ENCODE peak calls at places on chromosomes 12 and 14, in seven cellular contexts. F is left ventricle myocardium inferior, W is Peyer's patch, R is transverse colon, Y is OCI-LY7, I is astrocyte, S is upper lobe of right lung. Z is an unnamed sample. For H3K4me1, the result is how much of the 10 kb centered on the place peaks cover.

GRCh38 chr12:26798013-26798412 is 35.0 kb downstream of the ITPR2 start:
- DNase-seq in F (no peak), W (no peak), R (no peak), Y (peak), I (peak), S (no peak), Z (no peak)

GRCh38 chr12:10936495-10936894 is 2.6 kb downstream of the TAS2R14 start:
- DNase-seq in F (no peak), W (no peak), R (no peak), Y (no peak), I (no peak), S (no peak), Z (no peak)

GRCh38 chr12:12546314-12546772 is 16.3 kb downstream of the DUSP16 start:
- DNase-seq in F (no peak), W (no peak), R (no peak), Y (no peak), I (no peak), S (no peak), Z (no peak)

GRCh38 chr12:132566551-132567131 is 43.7 kb downstream of the LRCOL1 start:
- DNase-seq in F (no peak), W (no peak), R (no peak), Y (no peak), I (no peak), S (no peak), Z (no peak)

GRCh38 chr12:77120156-77120555 is 54.8 kb upstream of the E2F7 start:
- DNase-seq in F (no peak), W (no peak), R (no peak), Y (no peak), I (peak), S (no peak), Z (no peak)

GRCh38 chr14:55398679-55399078 is 13.0 kb downstream of the ATG14 start:
- DNase-seq in F (no peak), W (no peak), R (no peak), Y (no peak), I (peak), S (no peak), Z (no peak)

GRCh38 chr14:73634333-73634833 is 10.4 kb upstream of the DNAL1 start:
- DNase-seq in F (peak), W (peak), R (peak), Y (no peak), I (no peak), S (no peak), Z (peak)

GRCh38 chr12:1591029-1591428 is 3.4 kb downstream of the FBXL14 start:
- DNase-seq in F (no peak), W (no peak), R (peak), Y (peak), I (no peak), S (no peak), Z (peak)

GRCh38 chr12:6827982-6828670 is at the start of gene P3H3:
- DNase-seq in F (peak), W (peak), R (no peak), Y (peak), I (peak), S (no peak), Z (no peak)

GRCh38 chr12:76696186-76696585 is 67.7 kb upstream of the ZDHHC17 start:
- DNase-seq in F (no peak), W (no peak), R (no peak), Y (no peak), I (no peak), S (no peak), Z (no peak)

GRCh38 chr12:43776498-43776897 is 17.7 kb downstream of the IRAK4 start:
- DNase-seq in F (no peak), W (no peak), R (no peak), Y (peak), I (no peak), S (no peak), Z (peak)

GRCh38 chr12:12439636-12440035 is 82.8 kb downstream of the BORCS5 start:
- DNase-seq in F (no peak), W (no peak), R (no peak), Y (no peak), I (peak), S (no peak), Z (no peak)

GRCh38 chr12:4556730-4557519 is 5.1 kb upstream of the DYRK4 start:
- DNase-seq in F (no peak), W (no peak), R (no peak), Y (no peak), I (no peak), S (no peak), Z (no peak)

GRCh38 chr12:1838994-1839365 is 18.6 kb downstream of the LRTM2 start:
- DNase-seq in F (no peak), W (peak), R (no peak), Y (no peak), I (no peak), S (peak), Z (no peak)

GRCh38 chr14:30193791-30194407 is 266.3 kb upstream of the PRKD1 start:
- DNase-seq in F (no peak), W (no peak), R (no peak), Y (no peak), I (peak), S (no peak), Z (no peak)

GRCh38 chr12:13573698-13574321 is 377.3 kb downstream of the EMP1 start:
- DNase-seq in F (no peak), W (no peak), R (no peak), Y (no peak), I (peak), S (no peak), Z (peak)

GRCh38 chr12:5511644-5512584 is 80.0 kb downstream of the NTF3 start:
- DNase-seq in F (peak), W (no peak), R (peak), Y (peak), I (no peak), S (no peak), Z (no peak)

GRCh38 chr14:71720978-71721624 is 211.1 kb upstream of the RGS6 start:
- DNase-seq in F (no peak), W (no peak), R (peak), Y (peak), I (peak), S (no peak), Z (peak)

GRCh38 chr14:73467800-73468199 is 9.5 kb upstream of the NUMB start:
- DNase-seq in F (no peak), W (no peak), R (no peak), Y (no peak), I (no peak), S (no peak), Z (no peak)

GRCh38 chr14:98754343-98755025 is 517.5 kb downstream of the BCL11B start:
- DNase-seq in F (no peak), W (no peak), R (no peak), Y (no peak), I (peak), S (no peak), Z (no peak)

GRCh38 chr12:2752676-2753371 is 41.9 kb upstream of the FKBP4 start:
- DNase-seq in F (peak), W (peak), R (peak), Y (no peak), I (peak), S (peak), Z (peak)

GRCh38 chr14:60323199-60323891 is 74.3 kb downstream of the PPM1A start:
- DNase-seq in F (no peak), W (no peak), R (no peak), Y (no peak), I (no peak), S (no peak), Z (no peak)

GRCh38 chr12:6724409-6724797 is 557 bp downstream of the COPS7A start:
- DNase-seq in F (no peak), W (peak), R (peak), Y (peak), I (no peak), S (no peak), Z (no peak)

GRCh38 chr14:23041729-23042128 is 283 bp upstream of the PSMB11 start:
- DNase-seq in F (no peak), W (no peak), R (no peak), Y (no peak), I (no peak), S (no peak), Z (no peak)

GRCh38 chr12:67797769-67798168 is 149.2 kb downstream of the DYRK2 start:
- DNase-seq in F (no peak), W (no peak), R (no peak), Y (no peak), I (no peak), S (no peak), Z (no peak)

GRCh38 chr14:52911904-52912303 is 38.9 kb downstream of the FERMT2 start:
- DNase-seq in F (no peak), W (no peak), R (no peak), Y (no peak), I (no peak), S (no peak), Z (no peak)

GRCh38 chr14:62807636-62808035 is 237.6 kb downstream of the KCNH5 start:
- DNase-seq in F (no peak), W (no peak), R (no peak), Y (no peak), I (no peak), S (no peak), Z (no peak)

GRCh38 chr14:102155150-102155549 is 15.5 kb downstream of the WDR20 start:
- DNase-seq in F (no peak), W (no peak), R (no peak), Y (no peak), I (peak), S (no peak), Z (peak)

GRCh38 chr12:31215521-31216232 is 110.3 kb downstream of the SINHCAF start:
- DNase-seq in F (peak), W (peak), R (no peak), Y (peak), I (no peak), S (peak), Z (no peak)

GRCh38 chr12:15772405-15773018 is 16.7 kb downstream of the EPS8 start:
- DNase-seq in F (no peak), W (no peak), R (no peak), Y (peak), I (no peak), S (no peak), Z (peak)

GRCh38 chr12:93126069-93126474 is 197.0 kb upstream of the EEA1 start:
- DNase-seq in F (no peak), W (no peak), R (no peak), Y (no peak), I (no peak), S (no peak), Z (no peak)

GRCh38 chr14:78519863-78520262 is 349.7 kb downstream of the NRXN3 start:
- DNase-seq in F (no peak), W (no peak), R (peak), Y (peak), I (peak), S (no peak), Z (peak)

GRCh38 chr12:121888083-121888477 is 510 bp upstream of the PSMD9 start:
- DNase-seq in F (no peak), W (no peak), R (no peak), Y (no peak), I (no peak), S (no peak), Z (no peak)

GRCh38 chr14:100428727-100429126 is 105.6 kb downstream of the SLC25A47 start:
- DNase-seq in F (no peak), W (no peak), R (no peak), Y (no peak), I (peak), S (no peak), Z (no peak)

GRCh38 chr12:58342736-58343135 is 401.4 kb downstream of the ATP23 start:
- DNase-seq in F (no peak), W (no peak), R (no peak), Y (no peak), I (no peak), S (no peak), Z (no peak)

GRCh38 chr12:64796205-64796845 is 28.1 kb upstream of the TBC1D30 start:
- DNase-seq in F (no peak), W (no peak), R (peak), Y (peak), I (peak), S (no peak), Z (peak)

GRCh38 chr12:64801381-64801780 is 23.1 kb upstream of the TBC1D30 start:
- DNase-seq in F (no peak), W (no peak), R (no peak), Y (no peak), I (no peak), S (no peak), Z (no peak)

GRCh38 chr12:64797156-64797555 is 27.3 kb upstream of the TBC1D30 start:
- DNase-seq in F (no peak), W (no peak), R (no peak), Y (no peak), I (no peak), S (no peak), Z (peak)

GRCh38 chr12:64800640-64801039 is 23.8 kb upstream of the TBC1D30 start:
- DNase-seq in F (no peak), W (no peak), R (no peak), Y (no peak), I (no peak), S (no peak), Z (no peak)

GRCh38 chr12:64798165-64798564 is 26.3 kb upstream of the TBC1D30 start:
- DNase-seq in F (no peak), W (no peak), R (no peak), Y (no peak), I (no peak), S (no peak), Z (no peak)
- H3K4me1 ChIP-seq in F (under half), W (under half), R (under half), Y (under half), I (under half), S (under half), Z (under half)

GRCh38 chr12:105466231-105466900 is 135.9 kb downstream of the C12orf75 start:
- DNase-seq in F (no peak), W (no peak), R (no peak), Y (no peak), I (no peak), S (no peak), Z (no peak)
- H3K4me1 ChIP-seq in F (under half), W (under half), R (under half), Y (under half), I (under half), S (under half), Z (under half)

GRCh38 chr14:104048758-104049496 is 36.6 kb upstream of the ASPG start:
- DNase-seq in F (no peak), W (no peak), R (no peak), Y (no peak), I (no peak), S (no peak), Z (no peak)

GRCh38 chr14:104039214-104039613 is 46.3 kb upstream of the ASPG start:
- DNase-seq in F (no peak), W (no peak), R (no peak), Y (no peak), I (no peak), S (no peak), Z (no peak)

GRCh38 chr14:104040539-104040938 is 45.0 kb upstream of the ASPG start:
- DNase-seq in F (no peak), W (no peak), R (no peak), Y (no peak), I (no peak), S (no peak), Z (no peak)

GRCh38 chr14:104047761-104048160 is 37.7 kb upstream of the ASPG start:
- DNase-seq in F (no peak), W (no peak), R (no peak), Y (no peak), I (no peak), S (no peak), Z (no peak)

DNA sequence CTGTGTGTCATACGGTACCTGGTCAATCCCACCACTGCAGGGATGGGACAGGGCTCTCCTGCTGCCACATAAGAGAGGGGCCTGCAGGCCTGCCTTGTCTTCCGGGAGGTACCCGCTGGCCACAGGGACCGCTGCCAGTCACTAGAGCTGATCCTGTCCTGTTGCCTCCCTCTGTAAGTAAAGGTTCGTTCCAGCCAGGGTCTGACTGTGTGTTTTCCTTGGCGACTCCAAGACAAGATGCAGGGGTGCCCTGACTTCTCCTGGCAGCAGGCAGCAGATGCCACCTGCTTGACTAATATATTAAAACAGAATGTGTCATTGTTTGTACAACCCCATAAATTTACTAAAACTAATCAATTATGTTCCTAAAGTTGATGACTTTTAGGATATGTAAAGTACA is 41.5 kb upstream of the ASPG start:
- DNase-seq in F (no peak), W (no peak), R (no peak), Y (no peak), I (no peak), S (no peak), Z (no peak)
- H3K4me1 ChIP-seq in F (under half), W (under half), R (under half), Y (under half), I (under half), S (under half), Z (under half)

DNA sequence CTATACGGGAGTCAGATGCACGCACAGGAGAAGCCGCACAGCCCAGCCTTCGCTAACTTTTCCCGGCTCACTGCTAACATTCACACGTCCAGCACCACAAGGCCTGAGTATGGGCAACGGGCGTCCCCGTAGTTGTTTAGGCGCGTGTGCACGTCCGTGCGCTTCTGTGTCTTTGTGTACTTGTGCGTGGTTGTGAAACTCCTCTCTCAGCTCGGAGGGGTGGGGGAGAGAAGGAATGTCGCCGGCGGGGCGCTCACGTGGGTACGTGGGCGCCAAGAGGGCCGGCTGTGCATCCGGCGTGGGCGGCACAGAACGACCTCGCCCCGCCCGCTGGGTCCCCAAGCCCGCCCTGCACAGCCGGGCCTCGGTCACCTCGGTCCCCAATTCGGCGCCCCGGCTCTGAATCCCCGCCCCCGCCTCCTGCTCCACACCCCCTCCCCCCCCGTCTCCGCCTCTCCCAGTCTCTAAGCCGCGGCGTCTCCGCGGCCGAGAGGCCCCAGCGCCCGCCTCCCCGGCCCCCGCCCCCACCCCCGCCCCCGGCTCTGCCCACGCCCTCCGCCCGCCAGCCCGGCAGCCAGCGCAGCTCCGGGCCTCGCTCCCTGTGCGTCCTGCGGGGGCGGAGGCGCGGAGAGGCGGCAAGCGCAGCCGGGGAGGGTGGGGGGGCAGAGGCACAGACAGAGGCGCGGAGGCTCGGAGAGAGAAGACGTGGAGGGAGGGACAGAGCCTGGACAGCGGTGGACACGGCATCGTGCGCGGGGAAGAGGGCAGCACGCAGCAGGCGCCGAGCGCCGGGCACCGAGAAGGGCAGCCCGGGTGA is at the start of gene NAB2:
- DNase-seq in F (peak), W (peak), R (peak), Y (peak), I (peak), S (peak), Z (peak)
- H3K4me1 ChIP-seq in F (half or more), W (under half), R (half or more), Y (under half), I (under half), S (under half), Z (under half)

DNA sequence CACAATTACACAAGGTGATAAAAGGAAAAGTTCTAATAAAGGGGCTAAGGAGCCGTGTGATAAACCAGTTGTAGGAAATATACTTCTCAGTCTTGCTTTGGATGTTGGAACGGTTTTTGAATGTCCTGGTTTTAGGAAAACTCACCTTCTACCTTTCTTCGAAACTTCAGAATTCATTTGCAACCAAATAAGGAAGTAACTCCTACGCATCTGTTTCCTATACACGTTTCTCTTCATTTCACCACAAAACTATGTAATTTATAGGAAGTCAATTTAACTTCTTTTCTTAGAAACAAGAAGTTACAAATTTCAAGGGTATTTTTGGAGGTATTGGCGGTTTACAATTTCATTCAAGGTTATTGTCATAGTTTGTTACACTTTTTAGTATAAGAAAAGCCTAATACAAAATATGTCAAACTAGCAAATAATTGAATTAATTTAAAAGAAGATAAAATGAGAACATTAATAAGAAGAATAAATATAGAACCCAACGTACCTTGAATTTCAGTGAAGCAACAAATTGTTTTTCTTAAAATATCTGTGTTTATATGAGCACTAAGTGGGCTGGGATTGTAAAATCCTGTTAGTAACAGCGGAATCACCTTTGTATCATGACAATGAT is 33.2 kb upstream of the CD69 start:
- DNase-seq in F (no peak), W (no peak), R (no peak), Y (peak), I (no peak), S (no peak), Z (peak)
- H3K4me1 ChIP-seq in F (under half), W (under half), R (under half), Y (under half), I (under half), S (under half), Z (under half)

GRCh38 chr12:46221255-46222128 is 47.4 kb downstream of the SLC38A1 start:
- DNase-seq in F (no peak), W (no peak), R (no peak), Y (no peak), I (peak), S (no peak), Z (no peak)

GRCh38 chr12:46223047-46223446 is 45.8 kb downstream of the SLC38A1 start:
- DNase-seq in F (no peak), W (no peak), R (no peak), Y (no peak), I (no peak), S (no peak), Z (no peak)

GRCh38 chr12:46222642-46223041 is 46.2 kb downstream of the SLC38A1 start:
- DNase-seq in F (no peak), W (no peak), R (no peak), Y (no peak), I (no peak), S (no peak), Z (no peak)

GRCh38 chr12:46227616-46228015 is 41.2 kb downstream of the SLC38A1 start:
- DNase-seq in F (no peak), W (no peak), R (no peak), Y (no peak), I (no peak), S (no peak), Z (no peak)

DNA sequence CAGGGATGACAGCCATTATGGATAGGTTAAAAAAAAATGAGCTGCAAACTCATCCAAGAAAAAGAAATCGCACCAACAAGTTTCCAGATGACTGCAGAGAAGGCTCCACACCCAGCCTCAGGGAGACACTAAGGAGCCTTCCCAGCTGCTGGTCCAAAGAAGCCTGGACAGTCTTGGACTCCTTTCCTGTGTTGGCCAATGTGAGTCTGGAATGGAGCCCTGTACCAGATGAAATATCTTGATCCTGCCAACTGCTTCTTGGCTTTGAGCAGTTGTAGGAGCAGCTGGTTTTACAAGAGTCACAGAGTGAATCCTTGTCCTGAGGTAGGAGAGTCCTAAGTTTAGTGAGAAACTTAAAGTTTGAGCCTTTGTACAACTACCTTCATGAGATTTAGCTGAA is 44.4 kb downstream of the SLC38A1 start:
- DNase-seq in F (peak), W (no peak), R (peak), Y (no peak), I (peak), S (no peak), Z (no peak)
- H3K4me1 ChIP-seq in F (half or more), W (under half), R (under half), Y (under half), I (under half), S (under half), Z (under half)

GRCh38 chr14:32136027-32136825 is 59.1 kb downstream of the ARHGAP5 start:
- DNase-seq in F (no peak), W (no peak), R (no peak), Y (no peak), I (no peak), S (no peak), Z (no peak)
- H3K4me1 ChIP-seq in F (under half), W (under half), R (under half), Y (under half), I (under half), S (under half), Z (under half)

GRCh38 chr12:108722992-108723766 is 8.1 kb downstream of the CORO1C start:
- DNase-seq in F (no peak), W (no peak), R (no peak), Y (no peak), I (peak), S (no peak), Z (no peak)
- H3K4me1 ChIP-seq in F (half or more), W (under half), R (half or more), Y (under half), I (half or more), S (half or more), Z (under half)

Z was measured in small intestine.